ENCODE peak calls at places on chromosome 18, in four cellular contexts. Z is prostate gland, D is B cell, P is esophagus squamous epithelium. M is an unnamed sample.

GRCh38 chr18:44409071-44409470 is 271.6 kb upstream of the SETBP1 start:
- DNase-seq in P (no peak), D (no peak), Z (no peak), M (no peak)

GRCh38 chr18:42414756-42415454 is 459.9 kb downstream of the PIK3C3 start:
- DNase-seq in P (no peak), Z (peak), D (no peak), M (no peak)

GRCh38 chr18:23207994-23208393 is 72.7 kb downstream of the CABLES1 start:
- DNase-seq in D (no peak), Z (no peak), P (no peak), M (no peak)

GRCh38 chr18:43271593-43272432 is 5.5 kb downstream of the SYT4 start:
- DNase-seq in P (no peak), D (no peak), Z (no peak), M (peak)

GRCh38 chr18:13159579-13159978 is 59.0 kb upstream of the LDLRAD4 start:
- DNase-seq in D (peak), Z (no peak), P (no peak), M (peak)

GRCh38 chr18:48882379-48882778 is 68.4 kb downstream of the SMAD7 start:
- DNase-seq in P (no peak), D (no peak), Z (no peak), M (no peak)

GRCh38 chr18:76620326-76620813 is 125.3 kb upstream of the ZNF516 start:
- DNase-seq in P (peak), D (peak), Z (peak), M (peak)

GRCh38 chr18:59456657-59457056 is 97.6 kb upstream of the LMAN1 start:
- DNase-seq in Z (no peak), P (no peak), D (no peak), M (no peak)

GRCh38 chr18:49189772-49190171 is 239.0 kb upstream of the SMAD7 start:
- DNase-seq in Z (no peak), D (no peak), P (no peak), M (no peak)

GRCh38 chr18:58998421-58999203 is 133.9 kb downstream of the ZNF532 start:
- DNase-seq in D (no peak), Z (no peak), P (no peak), M (no peak)

GRCh38 chr18:23609390-23610008 is 23.2 kb upstream of the NPC1 start:
- DNase-seq in D (no peak), Z (no peak), P (no peak), M (no peak)

GRCh38 chr18:77057043-77057442 is 75.5 kb downstream of the MBP start:
- DNase-seq in D (no peak), Z (no peak), P (no peak), M (no peak)

GRCh38 chr18:6327895-6328623 is 86.7 kb downstream of the L3MBTL4 start:
- DNase-seq in P (no peak), D (no peak), Z (peak), M (no peak)

GRCh38 chr18:63646916-63647315 is 2.9 kb upstream of the SERPINB4 start:
- DNase-seq in D (no peak), Z (no peak), P (no peak), M (no peak)

GRCh38 chr18:11995445-11996189 is 14.3 kb downstream of the IMPA2 start:
- DNase-seq in D (peak), Z (peak), P (no peak), M (peak)

GRCh38 chr18:80194874-80195570 is 52.3 kb downstream of the PARD6G start:
- DNase-seq in Z (no peak), P (no peak), D (no peak), M (no peak)

GRCh38 chr18:70454705-70455322 is 166.0 kb downstream of the SOCS6 start:
- DNase-seq in Z (peak), D (no peak), P (no peak), M (peak)

GRCh38 chr18:75364512-75364911 is 63.0 kb downstream of the SMIM21 start:
- DNase-seq in D (no peak), P (no peak), Z (no peak), M (no peak)

GRCh38 chr18:44290366-44290855 is 390.3 kb upstream of the SETBP1 start:
- DNase-seq in D (no peak), P (no peak), Z (no peak), M (no peak)

GRCh38 chr18:30455741-30456140 is 586.8 kb downstream of the DSC3 start:
- DNase-seq in D (no peak), P (no peak), Z (no peak), M (no peak)

GRCh38 chr18:78911751-78912283 is 67.8 kb upstream of the SALL3 start:
- DNase-seq in D (no peak), Z (no peak), P (no peak), M (no peak)

GRCh38 chr18:35122586-35123224 is 81.5 kb downstream of the MAPRE2 start:
- DNase-seq in Z (no peak), D (no peak), P (no peak), M (peak)

GRCh38 chr18:74745658-74746403 is 148.2 kb downstream of the ZNF407 start:
- DNase-seq in P (no peak), D (no peak), Z (no peak), M (no peak)

GRCh38 chr18:23746851-23747250 is 57.6 kb downstream of the LAMA3 start:
- DNase-seq in D (no peak), P (no peak), Z (no peak), M (no peak)

GRCh38 chr18:5469340-5469739 is 74.5 kb downstream of the EPB41L3 start:
- DNase-seq in D (no peak), Z (no peak), P (no peak), M (no peak)

GRCh38 chr18:57353940-57354461 is 1.6 kb downstream of the ST8SIA3 start:
- DNase-seq in D (no peak), Z (no peak), P (no peak), M (peak)

GRCh38 chr18:44789704-44790103 is 109.0 kb downstream of the SETBP1 start:
- DNase-seq in P (no peak), Z (no peak), D (no peak), M (no peak)

GRCh38 chr18:50163505-50163904 is 31.4 kb downstream of the MYO5B start:
- DNase-seq in P (no peak), D (no peak), Z (no peak), M (no peak)

GRCh38 chr18:59011786-59012185 is 127.9 kb upstream of the SEC11C start:
- DNase-seq in P (no peak), Z (no peak), D (no peak), M (no peak)

GRCh38 chr18:69580107-69580506 is 179.4 kb downstream of the DOK6 start:
- DNase-seq in Z (no peak), P (no peak), D (no peak), M (peak)

GRCh38 chr18:64972545-64972944 is 778.3 kb upstream of the CDH7 start:
- DNase-seq in D (no peak), Z (no peak), P (no peak), M (no peak)

GRCh38 chr18:57437782-57438668 is 2.9 kb downstream of the ONECUT2 start:
- DNase-seq in Z (no peak), P (no peak), D (peak), M (peak)

GRCh38 chr18:31211047-31211446 is 48.4 kb upstream of the DSC1 start:
- DNase-seq in Z (no peak), D (no peak), P (no peak), M (no peak)

GRCh38 chr18:37764526-37764925 is 198.9 kb upstream of the CELF4 start:
- DNase-seq in P (no peak), Z (no peak), D (no peak), M (no peak)

GRCh38 chr18:9218052-9218451 is 81.5 kb downstream of the ANKRD12 start:
- DNase-seq in D (no peak), P (no peak), Z (no peak), M (no peak)

GRCh38 chr18:21215480-21215879 is 26.6 kb upstream of the GREB1L start:
- DNase-seq in P (no peak), D (no peak), Z (no peak), M (no peak)

GRCh38 chr18:5294618-5295230 is 802 bp downstream of the ZBTB14 start:
- DNase-seq in Z (peak), D (peak), P (peak), M (no peak)

GRCh38 chr18:42614619-42615293 is 500.7 kb downstream of the RIT2 start:
- DNase-seq in Z (no peak), D (no peak), P (no peak), M (no peak)

GRCh38 chr18:10231220-10231619 is 223.2 kb upstream of the APCDD1 start:
- DNase-seq in Z (no peak), D (no peak), P (no peak), M (no peak)

GRCh38 chr18:10228380-10228779 is 226.1 kb upstream of the APCDD1 start:
- DNase-seq in Z (no peak), D (no peak), P (no peak), M (no peak)

GRCh38 chr18:10232062-10232461 is 222.4 kb upstream of the APCDD1 start:
- DNase-seq in P (no peak), Z (no peak), D (no peak), M (no peak)

GRCh38 chr18:10226971-10227370 is 227.5 kb upstream of the APCDD1 start:
- DNase-seq in Z (no peak), P (no peak), D (no peak), M (no peak)

DNA sequence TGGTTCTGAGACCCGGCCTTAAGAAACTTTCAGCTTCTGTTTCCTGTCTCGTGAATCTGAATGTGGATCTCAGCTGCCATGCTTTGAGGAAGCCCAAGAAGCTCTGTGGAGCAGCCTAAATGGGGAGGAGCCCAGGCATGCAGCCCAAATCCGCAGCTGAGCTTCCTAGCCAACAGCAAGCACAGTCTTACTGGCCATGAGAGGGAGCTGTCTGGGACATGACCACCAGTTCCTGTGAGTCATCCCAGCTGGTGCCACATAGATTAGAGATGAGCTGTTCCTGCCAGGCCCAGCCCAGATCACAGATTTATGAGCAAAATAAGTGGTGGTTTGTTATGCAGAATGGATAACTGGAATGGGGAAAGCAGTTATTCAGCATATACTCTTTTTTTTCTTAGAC is 224.4 kb upstream of the APCDD1 start:
- DNase-seq in P (no peak), Z (no peak), D (no peak), M (no peak)
- TF ChIP-seq CTCF in P (no peak), Z (no peak), D (no peak), M (no peak)

GRCh38 chr18:55343396-55344073 is 244.5 kb downstream of the TCF4 start:
- DNase-seq in D (no peak), P (no peak), Z (no peak), M (no peak)
- TF ChIP-seq CTCF in D (peak), P (peak), Z (peak), M (peak)

GRCh38 chr18:25334588-25334987 is 17.4 kb downstream of the ZNF521 start:
- DNase-seq in D (no peak), P (no peak), Z (no peak), M (no peak)
- TF ChIP-seq CTCF in D (no peak), P (no peak), Z (peak), M (peak)

GRCh38 chr18:26422472-26423162 is 125.7 kb downstream of the KCTD1 start:
- DNase-seq in D (no peak), Z (no peak), P (no peak), M (no peak)

GRCh38 chr18:26419746-26420145 is 128.6 kb downstream of the KCTD1 start:
- DNase-seq in Z (no peak), D (no peak), P (no peak), M (no peak)

GRCh38 chr18:26421503-26421902 is 126.8 kb downstream of the KCTD1 start:
- DNase-seq in P (no peak), Z (no peak), D (no peak), M (no peak)

GRCh38 chr18:26424428-26425147 is 123.8 kb downstream of the KCTD1 start:
- DNase-seq in D (no peak), P (no peak), Z (no peak), M (no peak)

DNA sequence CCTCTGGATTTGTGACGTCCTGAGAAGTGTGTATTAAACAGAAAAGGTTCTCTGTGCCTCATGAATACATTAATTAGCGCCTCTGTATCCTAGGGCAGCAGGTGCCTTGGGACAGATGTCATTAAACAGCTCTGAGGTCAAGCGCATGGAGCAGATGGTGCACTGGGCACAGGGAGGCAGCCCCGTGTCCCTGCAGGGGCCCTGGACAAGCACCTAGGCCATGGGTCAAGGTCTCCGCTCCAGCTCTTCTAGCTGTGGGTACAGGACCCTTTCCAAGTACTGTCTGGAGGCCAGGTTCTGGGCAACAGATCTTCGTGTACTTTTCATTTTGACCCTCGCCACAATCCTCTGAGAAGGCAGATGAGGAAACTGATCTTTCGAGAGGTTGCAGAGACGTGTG is 126.4 kb downstream of the KCTD1 start:
- DNase-seq in D (no peak), P (no peak), Z (no peak), M (no peak)
- TF ChIP-seq CTCF in D (no peak), P (no peak), Z (no peak), M (no peak)

DNA sequence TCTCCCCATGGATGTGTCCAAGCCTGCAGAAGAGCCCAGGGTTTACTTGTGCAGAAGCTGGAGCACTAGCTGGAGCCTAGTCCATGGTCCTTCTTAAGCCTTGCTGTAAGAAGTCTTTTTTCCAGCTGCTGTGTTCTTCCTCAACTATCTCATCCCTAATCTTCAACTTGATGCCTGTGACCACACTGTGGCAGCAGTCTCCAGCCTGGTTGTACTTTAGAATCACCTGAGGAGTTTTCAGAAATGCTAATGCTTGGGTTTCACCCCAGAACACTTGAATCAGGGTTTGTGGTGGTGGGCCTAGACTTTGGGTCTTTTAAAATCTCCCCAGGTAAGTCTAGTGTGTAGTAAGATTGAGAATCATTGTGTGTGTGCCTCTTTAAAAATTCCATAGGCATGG is 173.6 kb downstream of the ADCYAP1 start:
- DNase-seq in Z (no peak), D (no peak), P (no peak), M (no peak)
- TF ChIP-seq CTCF in Z (no peak), D (no peak), P (no peak), M (no peak)